ENCODE peak calls at places on chromosomes 16 and 17, in five cellular contexts. C is neural progenitor cell, B is HL-60, P is cardiac muscle cell, Q is Panc1. O is an unnamed sample.

GRCh38 chr16:47134550-47134949 is 9.2 kb downstream of the NETO2 start:
- DNase-seq in C (no peak), B (no peak), P (no peak), Q (no peak), O (no peak)

GRCh38 chr17:44105941-44106340 is 17.5 kb downstream of the HDAC5 start:
- DNase-seq in C (no peak), B (no peak), P (no peak), Q (no peak), O (no peak)

GRCh38 chr16:727291-727977 is 528 bp downstream of the HAGHL start:
- DNase-seq in C (peak; percentile 50), B (no peak), P (no peak), Q (no peak), O (no peak)

GRCh38 chr17:56257075-56257474 is 103.8 kb downstream of the ANKFN1 start:
- DNase-seq in C (no peak), B (no peak), P (no peak), Q (no peak), O (no peak)

GRCh38 chr16:53282975-53283946 is 151.0 kb upstream of the RBL2 start:
- DNase-seq in C (peak; percentile 54), B (no peak), P (peak; percentile 62), Q (peak; percentile 13), O (no peak)

GRCh38 chr17:66717680-66718079 is 117.2 kb upstream of the CACNG5 start:
- DNase-seq in C (no peak), B (no peak), P (no peak), Q (no peak), O (no peak)

GRCh38 chr16:21162661-21163151 is 4.2 kb downstream of the LDAF1 start:
- DNase-seq in C (no peak), B (no peak), P (peak; percentile 16), Q (no peak), O (no peak)

GRCh38 chr17:77839324-77840155 is 119.0 kb upstream of the TNRC6C start:
- DNase-seq in C (no peak), B (no peak), P (no peak), Q (no peak), O (no peak)

GRCh38 chr17:393806-394717 is 41.5 kb upstream of the RPH3AL start:
- DNase-seq in C (no peak), B (no peak), P (no peak), Q (no peak), O (no peak)

GRCh38 chr17:77382966-77383612 is 242.3 kb downstream of the SEC14L1 start:
- DNase-seq in C (no peak), B (no peak), P (peak; percentile 65), Q (no peak), O (no peak)

GRCh38 chr16:10608687-10609409 is 28.4 kb upstream of the EMP2 start:
- DNase-seq in C (no peak), B (no peak), P (peak; percentile 33), Q (no peak), O (no peak)

GRCh38 chr17:78469443-78469842 is 91.0 kb downstream of the PGS1 start:
- DNase-seq in C (no peak), B (no peak), P (no peak), Q (no peak), O (no peak)

GRCh38 chr16:73546351-73546845 is 498.5 kb upstream of the ZFHX3 start:
- DNase-seq in C (peak; percentile 49), B (no peak), P (no peak), Q (no peak), O (no peak)

GRCh38 chr16:78249056-78249455 is 149.6 kb downstream of the WWOX start:
- DNase-seq in C (peak; percentile 73), B (no peak), P (no peak), Q (no peak), O (no peak)
- TF ChIP-seq CTCF in C (peak; percentile 59), B (no peak), P (no peak), Q (peak; percentile 29), O (no peak)

DNA sequence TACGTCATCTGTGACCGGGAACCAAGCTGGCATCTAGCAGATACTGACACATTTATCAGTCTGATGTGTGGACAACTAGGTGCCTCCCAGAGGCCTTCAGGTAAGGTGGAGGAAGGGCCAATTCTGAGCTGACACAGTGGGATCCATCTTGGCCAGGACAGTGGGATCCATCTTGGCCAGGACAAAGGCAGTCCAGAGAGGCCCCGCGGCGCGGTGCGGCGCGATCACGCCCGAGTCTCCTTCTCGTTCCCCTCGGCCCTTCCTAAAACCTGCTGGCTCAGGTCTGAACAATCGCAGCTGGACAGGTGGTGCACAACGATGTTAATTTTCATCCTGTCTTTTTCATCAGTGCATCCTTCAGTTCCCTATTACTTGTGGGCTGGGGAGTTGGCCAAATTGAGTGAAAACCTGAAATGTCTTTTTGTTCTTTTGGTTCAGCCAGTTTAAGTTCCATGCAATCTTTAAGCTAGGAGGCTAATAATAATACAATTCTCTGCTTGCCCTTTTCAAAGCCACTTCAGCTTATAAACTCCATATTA is 486 bp upstream of the WSB1 start:
- DNase-seq in C (peak; percentile 16), B (no peak), P (no peak), Q (no peak), O (no peak)
- H3K4me3 ChIP-seq in C (peak overlapping the region; percentile 89), B (peak overlapping the region; percentile 98), P (peak overlapping the region; percentile 49), Q (peak overlapping the region; percentile 87), O (peak overlapping the region; percentile 98)

DNA sequence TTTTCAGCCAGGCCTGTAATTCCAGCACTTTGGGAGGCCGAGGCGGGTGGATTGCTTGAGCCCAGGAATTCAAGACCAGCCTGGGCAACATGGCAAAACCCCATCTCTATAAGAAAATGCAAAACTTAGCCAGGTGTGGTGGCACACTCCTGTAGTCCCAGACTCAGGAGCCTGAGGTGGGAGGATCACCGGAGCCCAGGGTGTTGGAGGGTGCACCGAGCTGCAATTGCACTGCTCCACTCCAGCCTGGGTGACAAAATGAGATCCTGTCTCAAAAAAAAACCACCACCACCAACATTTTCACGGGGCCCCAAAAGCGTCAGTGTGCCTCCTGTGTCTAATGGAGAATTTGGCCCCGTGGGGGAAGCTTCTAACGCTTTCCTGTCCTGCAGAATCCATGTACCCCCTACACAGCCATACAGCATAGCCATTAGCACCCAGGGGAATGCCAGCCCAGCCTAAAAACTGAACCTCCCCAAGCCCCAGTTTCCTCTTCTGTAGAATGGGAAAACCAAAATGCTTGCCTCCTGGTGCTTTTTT is 22.2 kb upstream of the MAP3K14 start:
- DNase-seq in C (no peak), B (no peak), P (no peak), Q (no peak), O (no peak)
- TF ChIP-seq CTCF in C (no peak), B (no peak), P (no peak), Q (no peak), O (no peak)

GRCh38 chr16:48608452-48608851 is 1.5 kb downstream of the N4BP1 start:
- DNase-seq in C (no peak), B (no peak), P (no peak), Q (no peak), O (peak; percentile 70)
- H3K4me3 ChIP-seq in C (peak overlapping the region; percentile 76), B (no peak overlapping the region), P (peak overlapping the region; percentile 98), Q (peak overlapping the region; percentile 80), O (peak overlapping the region; percentile 95)

GRCh38 chr17:42676424-42677011 is at the start of gene PLEKHH3:
- DNase-seq in C (peak; percentile 73), B (no peak), P (no peak), Q (no peak), O (no peak)
- TF ChIP-seq CTCF in C (peak; percentile 30), B (no peak), P (peak; percentile 20), Q (no peak), O (peak; percentile 11)

DNA sequence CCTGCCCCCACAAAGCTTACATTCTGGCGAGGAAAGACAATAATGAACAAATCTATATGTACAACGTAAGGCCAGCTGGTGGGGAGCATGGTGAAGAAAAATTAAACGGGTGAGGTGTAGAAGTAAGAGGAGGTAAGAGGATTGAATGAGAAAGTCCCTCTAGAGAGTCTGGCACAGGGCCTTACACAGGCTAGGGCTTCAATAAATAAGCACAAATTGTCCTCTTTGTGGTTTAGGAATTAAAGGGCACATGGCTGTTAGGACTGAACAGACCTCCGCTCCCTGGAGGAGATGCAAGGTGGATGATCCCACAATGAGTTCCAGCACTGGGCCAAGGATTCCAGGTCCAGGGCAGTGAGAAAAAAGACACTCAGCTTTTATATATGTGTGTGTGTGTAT is 43.1 kb upstream of the HAPSTR1 start:
- DNase-seq in C (no peak), B (no peak), P (peak; percentile 47), Q (no peak), O (no peak)
- H3K4me3 ChIP-seq in C (no peak overlapping the region), B (no peak overlapping the region), P (no peak overlapping the region), Q (peak overlapping the region; percentile 14), O (no peak overlapping the region)

GRCh38 chr16:67406111-67406593 is 10.1 kb downstream of the ZDHHC1 start:
- DNase-seq in C (no peak), B (no peak), P (peak; percentile 43), Q (no peak), O (no peak)

GRCh38 chr16:67406628-67407027 is 9.6 kb downstream of the ZDHHC1 start:
- DNase-seq in C (no peak), B (no peak), P (peak; percentile 60), Q (no peak), O (no peak)

GRCh38 chr16:67409631-67410030 is 6.6 kb downstream of the ZDHHC1 start:
- DNase-seq in C (no peak), B (no peak), P (no peak), Q (no peak), O (no peak)

GRCh38 chr16:67407176-67407787 is 9.0 kb downstream of the ZDHHC1 start:
- DNase-seq in C (no peak), B (no peak), P (no peak), Q (no peak), O (no peak)

DNA sequence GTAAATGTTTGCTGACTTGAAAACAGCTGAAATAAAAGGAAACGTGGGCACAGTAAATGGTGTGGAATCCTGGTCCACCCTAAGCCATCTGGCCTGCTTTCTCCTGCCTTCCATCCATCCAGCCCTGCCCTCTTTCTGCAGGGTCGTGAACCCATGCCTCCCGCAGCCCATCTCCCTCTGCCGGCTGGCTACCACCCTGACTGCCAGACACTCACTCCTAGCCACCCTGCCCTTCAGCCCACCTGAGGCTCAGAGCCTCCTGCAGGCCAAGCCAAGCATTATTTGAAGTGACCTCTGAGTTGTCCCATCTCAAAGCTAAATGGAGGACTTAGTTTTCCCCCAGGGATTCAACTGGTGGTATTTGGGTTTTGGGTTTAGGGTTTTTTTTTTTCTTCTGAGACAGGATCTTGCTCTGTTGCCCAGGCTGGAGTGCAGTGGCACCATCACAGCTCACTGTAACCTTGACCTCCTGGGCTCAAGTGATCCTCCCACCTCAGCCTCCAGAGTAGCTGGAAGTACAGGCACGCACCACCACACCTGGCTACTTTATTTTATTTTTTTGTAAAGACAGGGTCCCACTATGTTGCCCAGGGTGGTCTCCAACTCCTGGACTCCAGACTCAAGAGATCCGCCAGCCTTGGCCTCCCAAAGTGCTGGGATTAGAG is 8.4 kb downstream of the ZDHHC1 start:
- DNase-seq in C (no peak), B (no peak), P (no peak), Q (no peak), O (no peak)
- TF ChIP-seq CTCF in C (no peak), B (no peak), P (no peak), Q (no peak), O (no peak)

GRCh38 chr16:28596840-28597691 is at the start of gene SULT1A2:
- DNase-seq in C (peak; percentile 30), B (no peak), P (peak; percentile 56), Q (no peak), O (no peak)

GRCh38 chr16:28597692-28598261 is 927 bp upstream of the SULT1A2 start:
- DNase-seq in C (peak; percentile 50), B (no peak), P (no peak), Q (no peak), O (no peak)

GRCh38 chr16:28592511-28592910 is 4.3 kb downstream of the SULT1A2 start:
- DNase-seq in C (no peak), B (no peak), P (no peak), Q (no peak), O (no peak)

GRCh38 chr16:28592979-28593553 is 3.8 kb downstream of the SULT1A2 start:
- DNase-seq in C (no peak), B (no peak), P (no peak), Q (no peak), O (no peak)

GRCh38 chr16:28596115-28596630 is 677 bp downstream of the SULT1A2 start:
- DNase-seq in C (no peak), B (no peak), P (peak; percentile 34), Q (no peak), O (no peak)
- H3K4me3 ChIP-seq in C (no peak overlapping the region), B (no peak overlapping the region), P (no peak overlapping the region), Q (no peak overlapping the region), O (no peak overlapping the region)

O was measured in GM12864.